ENCODE peak calls at places on chromosomes 3 and 15, in six cellular contexts. F is SK-N-SH, P is BJ, V is cardiac fibroblast, S is IMR-90, I is breast epithelium. Y is an unnamed sample.
A peak's percentile ranks its signal among the peaks of the same experiment; 100 is the strongest.

GRCh38 chr3:29514170-29514569 is 233.3 kb downstream of the RBMS3 start:
- DNase-seq in F (no peak), P (no peak), V (peak; percentile 73), S (no peak), I (no peak), Y (no peak)

GRCh38 chr15:52213206-52213605 is 22.0 kb upstream of the GNB5 start:
- DNase-seq in F (no peak), P (no peak), V (no peak), S (no peak), I (no peak), Y (no peak)

GRCh38 chr15:96703087-96703486 is 372.6 kb downstream of the NR2F2 start:
- DNase-seq in F (no peak), P (no peak), V (no peak), S (no peak), I (no peak), Y (no peak)

GRCh38 chr15:55234104-55234799 is 37.5 kb upstream of the RSL24D1 start:
- DNase-seq in F (no peak), P (no peak), V (no peak), S (no peak), I (no peak), Y (no peak)

GRCh38 chr15:74543043-74543422 is 2.0 kb downstream of the ARID3B start:
- DNase-seq in F (no peak), P (no peak), V (no peak), S (peak; percentile 33), I (no peak), Y (no peak)

GRCh38 chr3:135650309-135650708 is 315.2 kb upstream of the PPP2R3A start:
- DNase-seq in F (no peak), P (no peak), V (no peak), S (no peak), I (no peak), Y (no peak)

GRCh38 chr3:297585-297984 is 101.0 kb downstream of the CHL1 start:
- DNase-seq in F (no peak), P (no peak), V (no peak), S (no peak), I (no peak), Y (no peak)

GRCh38 chr3:68007621-68008226 is 353.3 kb upstream of the SUCLG2 start:
- DNase-seq in F (peak; percentile 21), P (no peak), V (no peak), S (no peak), I (no peak), Y (no peak)

GRCh38 chr15:98555173-98555515 is 93.2 kb upstream of the IGF1R start:
- DNase-seq in F (no peak), P (no peak), V (no peak), S (no peak), I (no peak), Y (no peak)

GRCh38 chr3:117964814-117965213 is 1069.8 kb downstream of the IGSF11 start:
- DNase-seq in F (no peak), P (no peak), V (no peak), S (no peak), I (no peak), Y (no peak)

GRCh38 chr3:20043825-20044224 is 3.6 kb downstream of the KAT2B start:
- DNase-seq in F (no peak), P (no peak), V (no peak), S (no peak), I (no peak), Y (no peak)

GRCh38 chr3:84680700-84681099 is 278.1 kb upstream of the CADM2 start:
- DNase-seq in F (no peak), P (no peak), V (no peak), S (no peak), I (no peak), Y (no peak)

GRCh38 chr3:27708246-27708645 is 13.9 kb downstream of the EOMES start:
- DNase-seq in F (no peak), P (no peak), V (no peak), S (no peak), I (no peak), Y (no peak)

GRCh38 chr3:109369510-109369909 is 32.2 kb upstream of the DPPA4 start:
- DNase-seq in F (no peak), P (no peak), V (no peak), S (no peak), I (no peak), Y (no peak)

GRCh38 chr3:112894258-112894657 is 47.6 kb upstream of the CD200R1L start:
- DNase-seq in F (no peak), P (no peak), V (peak; percentile 38), S (peak; percentile 63), I (no peak), Y (no peak)

GRCh38 chr3:47612178-47612577 is 33.5 kb upstream of the CSPG5 start:
- DNase-seq in F (no peak), P (peak; percentile 57), V (peak; percentile 85), S (peak; percentile 86), I (no peak), Y (peak; percentile 51)

GRCh38 chr3:86949850-86950249 is 41.1 kb downstream of the VGLL3 start:
- DNase-seq in F (no peak), P (no peak), V (peak; percentile 49), S (peak; percentile 80), I (no peak), Y (no peak)

GRCh38 chr15:64596701-64597468 is 136.5 kb downstream of the ZNF609 start:
- DNase-seq in F (no peak), P (no peak), V (peak; percentile 62), S (peak; percentile 45), I (no peak), Y (peak; percentile 13)

GRCh38 chr3:192188218-192188835 is 539.0 kb downstream of the FGF12 start:
- DNase-seq in F (peak; percentile 47), P (no peak), V (peak; percentile 63), S (peak; percentile 4), I (no peak), Y (no peak)

GRCh38 chr3:179149239-179149887 is 1.2 kb downstream of the PIK3CA start:
- DNase-seq in F (no peak), P (no peak), V (peak; percentile 56), S (peak; percentile 32), I (no peak), Y (no peak)

GRCh38 chr3:168002786-168003368 is 92.8 kb downstream of the GOLIM4 start:
- DNase-seq in F (no peak), P (no peak), V (peak; percentile 77), S (peak; percentile 47), I (no peak), Y (no peak)

GRCh38 chr3:14285526-14285925 is 106.9 kb downstream of the LSM3 start:
- DNase-seq in F (no peak), P (no peak), V (no peak), S (no peak), I (no peak), Y (no peak)

GRCh38 chr15:40002295-40002694 is 36.7 kb downstream of the SRP14 start:
- DNase-seq in F (no peak), P (no peak), V (peak; percentile 32), S (peak; percentile 65), I (no peak), Y (no peak)

GRCh38 chr15:85094685-85095084 is 113.0 kb downstream of the PDE8A start:
- DNase-seq in F (no peak), P (no peak), V (peak; percentile 59), S (peak; percentile 74), I (no peak), Y (no peak)

GRCh38 chr3:56787258-56787777 is 14.4 kb downstream of the ARHGEF3 start:
- DNase-seq in F (no peak), P (no peak), V (no peak), S (no peak), I (no peak), Y (no peak)

DNA sequence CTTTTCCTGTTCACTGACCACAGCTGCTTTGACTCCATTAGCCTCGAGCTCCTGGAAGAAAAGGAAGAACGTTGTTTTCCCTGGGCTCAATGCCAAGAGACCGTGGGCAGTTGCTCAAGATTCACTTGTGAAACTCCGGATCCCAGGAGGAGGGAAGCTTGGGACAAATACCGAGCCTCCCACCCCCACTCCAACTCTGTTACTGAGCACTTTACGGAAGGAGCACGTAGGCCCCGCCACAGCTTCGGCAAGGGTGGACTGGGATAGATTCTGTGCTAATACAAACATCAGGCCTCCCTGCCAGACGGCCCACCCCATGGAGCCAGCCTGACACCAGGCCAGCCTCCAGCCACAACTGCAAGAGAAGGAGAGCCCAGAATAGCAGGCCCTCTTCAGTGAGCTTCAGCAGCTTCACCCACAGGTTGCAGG is 10.7 kb upstream of the FANCD2 start:
- DNase-seq in F (no peak), P (peak; percentile 77), V (peak; percentile 98), S (peak; percentile 97), I (peak; percentile 91), Y (peak; percentile 91)
- H3K4me3 ChIP-seq in F (no peak overlapping the region), P (no peak overlapping the region), V (peak overlapping the region; percentile 7), S (no peak overlapping the region), I (peak overlapping the region; percentile 56), Y (no peak overlapping the region)

GRCh38 chr3:103791786-103792515 is 1357.1 kb downstream of the ZPLD1 start:
- DNase-seq in F (no peak), P (no peak), V (no peak), S (no peak), I (no peak), Y (no peak)

GRCh38 chr3:103796068-103796467 is 1361.3 kb downstream of the ZPLD1 start:
- DNase-seq in F (no peak), P (no peak), V (no peak), S (no peak), I (no peak), Y (no peak)

DNA sequence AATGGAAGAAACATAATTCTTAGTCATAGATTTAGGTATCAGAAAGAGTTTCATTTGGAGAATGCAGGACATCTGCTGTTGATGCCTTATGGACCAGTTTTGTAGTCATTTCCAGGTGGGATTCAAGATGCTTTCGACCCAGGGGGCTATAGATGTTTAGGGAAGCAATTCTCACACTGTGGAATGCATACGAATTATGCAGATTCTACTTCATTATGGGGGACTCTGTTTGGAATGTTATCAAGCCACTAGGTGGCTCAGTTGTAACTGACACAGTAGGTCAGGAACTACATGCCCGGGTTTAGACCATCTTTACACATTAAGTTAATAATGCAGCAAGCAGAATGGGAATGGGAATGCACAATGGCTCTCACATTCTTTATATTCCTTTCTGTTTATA is 1359.8 kb downstream of the ZPLD1 start:
- DNase-seq in F (no peak), P (no peak), V (no peak), S (no peak), I (no peak), Y (no peak)
- TF ChIP-seq CTCF in F (peak; percentile 28), P (no peak), V (no peak), S (no peak), I (no peak), Y (no peak)

DNA sequence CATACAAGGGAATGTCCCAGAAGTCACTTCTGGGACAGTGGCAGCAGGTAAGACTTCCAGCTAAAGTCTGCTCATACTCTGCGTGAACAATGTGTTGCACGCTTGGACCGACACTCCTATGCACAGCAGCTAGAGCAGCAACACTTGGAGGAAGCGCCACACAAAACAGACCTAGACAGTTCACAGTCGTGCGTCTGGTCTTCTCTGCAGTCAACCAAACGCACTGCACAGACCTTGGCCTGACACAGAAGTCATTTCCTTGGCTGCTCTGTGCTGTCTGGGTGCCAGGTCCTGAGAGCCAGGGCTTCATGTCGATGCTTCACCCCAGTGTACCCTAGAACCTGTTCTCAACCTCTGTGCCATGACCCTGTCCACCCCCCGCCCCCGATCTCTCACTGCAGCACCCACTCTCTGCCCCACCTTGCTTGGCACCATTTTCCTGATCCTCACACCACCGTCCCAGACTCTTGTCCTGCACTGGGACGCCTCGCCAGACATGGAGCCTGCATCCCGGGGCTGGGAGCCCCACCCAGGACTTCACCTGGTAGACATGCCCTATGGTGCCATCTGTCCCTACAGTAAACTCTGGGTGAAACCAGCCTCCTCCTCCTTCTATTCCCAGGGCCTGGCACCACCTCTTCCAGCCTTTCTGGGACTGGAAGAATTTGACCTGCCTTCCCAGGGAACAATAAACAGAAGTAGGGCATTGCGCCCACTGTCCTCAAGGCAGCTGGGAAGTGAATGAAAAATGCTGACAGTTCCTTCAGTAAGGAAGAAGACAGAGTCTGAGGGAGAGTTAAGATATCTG is 3.1 kb downstream of the ATP10A start:
- DNase-seq in F (no peak), P (no peak), V (no peak), S (no peak), I (peak; percentile 77), Y (no peak)
- H3K4me3 ChIP-seq in F (no peak overlapping the region), P (no peak overlapping the region), V (no peak overlapping the region), S (no peak overlapping the region), I (peak overlapping the region; percentile 93), Y (peak overlapping the region; percentile 85)

GRCh38 chr3:103494512-103494911 is 1059.7 kb downstream of the ZPLD1 start:
- DNase-seq in F (no peak), P (no peak), V (no peak), S (no peak), I (no peak), Y (no peak)
- TF ChIP-seq CTCF in F (no peak), P (no peak), V (no peak), S (no peak), I (no peak), Y (no peak)